ENCODE peak calls at places on chromosomes 1 and 21, in eight cellular contexts. One of them, this sample, is unnamed.

GRCh38 chr1:59107916-59108315 is 189.0 kb upstream of the FGGY start:
- DNase-seq in RWPE1: no peak
- DNase-seq in tibial artery: no peak
- DNase-seq in astrocyte: no peak
- DNase-seq in A549: no peak
- DNase-seq in HFFc6: no peak
- DNase-seq in prostate gland: no peak
- DNase-seq in AG10803: no peak
- DNase-seq in this sample: no peak

GRCh38 chr1:10615336-10615735 is 140.6 kb downstream of the PEX14 start:
- DNase-seq in RWPE1: no peak
- DNase-seq in tibial artery: no peak
- DNase-seq in astrocyte: peak
- DNase-seq in A549: no peak
- DNase-seq in HFFc6: no peak
- DNase-seq in prostate gland: no peak
- DNase-seq in AG10803: no peak
- DNase-seq in this sample: no peak

GRCh38 chr1:227788279-227789041 is 27.0 kb upstream of the PRSS38 start:
- DNase-seq in RWPE1: peak
- DNase-seq in tibial artery: peak
- DNase-seq in astrocyte: no peak
- DNase-seq in A549: no peak
- DNase-seq in HFFc6: peak
- DNase-seq in prostate gland: no peak
- DNase-seq in AG10803: no peak
- DNase-seq in this sample: peak

GRCh38 chr1:3718764-3719163 is 33.5 kb upstream of the CCDC27 start:
- DNase-seq in RWPE1: no peak
- DNase-seq in tibial artery: no peak
- DNase-seq in astrocyte: no peak
- DNase-seq in A549: no peak
- DNase-seq in HFFc6: no peak
- DNase-seq in prostate gland: no peak
- DNase-seq in AG10803: no peak
- DNase-seq in this sample: no peak

GRCh38 chr1:10932088-10932487 is 80.4 kb upstream of the TARDBP start:
- DNase-seq in RWPE1: no peak
- DNase-seq in tibial artery: no peak
- DNase-seq in astrocyte: no peak
- DNase-seq in A549: no peak
- DNase-seq in HFFc6: no peak
- DNase-seq in prostate gland: no peak
- DNase-seq in AG10803: no peak
- DNase-seq in this sample: no peak

GRCh38 chr21:33976082-33976979 is 60.7 kb upstream of the ATP5PO start:
- DNase-seq in RWPE1: peak
- DNase-seq in tibial artery: peak
- DNase-seq in astrocyte: peak
- DNase-seq in A549: peak
- DNase-seq in HFFc6: peak
- DNase-seq in prostate gland: no peak
- DNase-seq in AG10803: peak
- DNase-seq in this sample: no peak

GRCh38 chr1:111719561-111720239 is 19.5 kb downstream of the INKA2 start:
- DNase-seq in RWPE1: no peak
- DNase-seq in tibial artery: no peak
- DNase-seq in astrocyte: no peak
- DNase-seq in A549: no peak
- DNase-seq in HFFc6: no peak
- DNase-seq in prostate gland: no peak
- DNase-seq in AG10803: no peak
- DNase-seq in this sample: no peak

GRCh38 chr1:185318431-185319151 is 1.5 kb upstream of the IVNS1ABP start:
- DNase-seq in RWPE1: no peak
- DNase-seq in tibial artery: no peak
- DNase-seq in astrocyte: no peak
- DNase-seq in A549: no peak
- DNase-seq in HFFc6: no peak
- DNase-seq in prostate gland: no peak
- DNase-seq in AG10803: no peak
- DNase-seq in this sample: no peak

GRCh38 chr1:77542784-77543183 is 139.7 kb downstream of the ZZZ3 start:
- DNase-seq in RWPE1: no peak
- DNase-seq in tibial artery: no peak
- DNase-seq in astrocyte: peak
- DNase-seq in A549: no peak
- DNase-seq in HFFc6: peak
- DNase-seq in prostate gland: no peak
- DNase-seq in AG10803: peak
- DNase-seq in this sample: no peak

GRCh38 chr1:175182347-175182746 is 10.2 kb downstream of the KIAA0040 start:
- DNase-seq in RWPE1: no peak
- DNase-seq in tibial artery: no peak
- DNase-seq in astrocyte: no peak
- DNase-seq in A549: no peak
- DNase-seq in HFFc6: no peak
- DNase-seq in prostate gland: no peak
- DNase-seq in AG10803: no peak
- DNase-seq in this sample: no peak

GRCh38 chr1:243850368-243851128 is 505 bp upstream of the AKT3 start:
- DNase-seq in RWPE1: peak
- DNase-seq in tibial artery: peak
- DNase-seq in astrocyte: peak
- DNase-seq in A549: peak
- DNase-seq in HFFc6: peak
- DNase-seq in prostate gland: peak
- DNase-seq in AG10803: peak
- DNase-seq in this sample: peak

GRCh38 chr21:45228656-45229240 is 58.9 kb downstream of the POFUT2 start:
- DNase-seq in RWPE1: no peak
- DNase-seq in tibial artery: no peak
- DNase-seq in astrocyte: peak
- DNase-seq in A549: no peak
- DNase-seq in HFFc6: no peak
- DNase-seq in prostate gland: no peak
- DNase-seq in AG10803: no peak
- DNase-seq in this sample: no peak

GRCh38 chr1:243791586-243792267 is 58.3 kb downstream of the AKT3 start:
- DNase-seq in RWPE1: no peak
- DNase-seq in tibial artery: no peak
- DNase-seq in astrocyte: no peak
- DNase-seq in A549: no peak
- DNase-seq in HFFc6: no peak
- DNase-seq in prostate gland: peak
- DNase-seq in AG10803: no peak
- DNase-seq in this sample: no peak

GRCh38 chr1:59146651-59147358 is 150.1 kb upstream of the FGGY start:
- DNase-seq in RWPE1: no peak
- DNase-seq in tibial artery: peak
- DNase-seq in astrocyte: no peak
- DNase-seq in A549: peak
- DNase-seq in HFFc6: no peak
- DNase-seq in prostate gland: no peak
- DNase-seq in AG10803: peak
- DNase-seq in this sample: peak

GRCh38 chr1:205354259-205354904 is 2.3 kb downstream of the KLHDC8A start:
- DNase-seq in RWPE1: peak
- DNase-seq in tibial artery: no peak
- DNase-seq in astrocyte: no peak
- DNase-seq in A549: peak
- DNase-seq in HFFc6: peak
- DNase-seq in prostate gland: peak
- DNase-seq in AG10803: peak
- DNase-seq in this sample: peak

GRCh38 chr1:152777510-152778137 is 2.7 kb downstream of the LCE1F start:
- DNase-seq in RWPE1: no peak
- DNase-seq in tibial artery: no peak
- DNase-seq in astrocyte: no peak
- DNase-seq in A549: peak
- DNase-seq in HFFc6: peak
- DNase-seq in prostate gland: no peak
- DNase-seq in AG10803: peak
- DNase-seq in this sample: no peak

GRCh38 chr1:156895408-156895874 is 1.9 kb downstream of the PEAR1 start:
- DNase-seq in RWPE1: no peak
- DNase-seq in tibial artery: no peak
- DNase-seq in astrocyte: no peak
- DNase-seq in A549: no peak
- DNase-seq in HFFc6: peak
- DNase-seq in prostate gland: no peak
- DNase-seq in AG10803: no peak
- DNase-seq in this sample: no peak

GRCh38 chr1:53285546-53285945 is 42.3 kb downstream of the LRP8 start:
- DNase-seq in RWPE1: no peak
- DNase-seq in tibial artery: no peak
- DNase-seq in astrocyte: no peak
- DNase-seq in A549: no peak
- DNase-seq in HFFc6: no peak
- DNase-seq in prostate gland: no peak
- DNase-seq in AG10803: no peak
- DNase-seq in this sample: no peak

GRCh38 chr1:31617917-31618746 is 643 bp downstream of the HCRTR1 start:
- DNase-seq in RWPE1: peak
- DNase-seq in tibial artery: no peak
- DNase-seq in astrocyte: no peak
- DNase-seq in A549: peak
- DNase-seq in HFFc6: no peak
- DNase-seq in prostate gland: no peak
- DNase-seq in AG10803: no peak
- DNase-seq in this sample: peak
- TF ChIP-seq CTCF in RWPE1: peak
- TF ChIP-seq CTCF in tibial artery: peak
- TF ChIP-seq CTCF in astrocyte: peak
- TF ChIP-seq CTCF in A549: peak
- TF ChIP-seq CTCF in HFFc6: peak
- TF ChIP-seq CTCF in prostate gland: peak
- TF ChIP-seq CTCF in AG10803: peak
- TF ChIP-seq CTCF in this sample: peak

DNA sequence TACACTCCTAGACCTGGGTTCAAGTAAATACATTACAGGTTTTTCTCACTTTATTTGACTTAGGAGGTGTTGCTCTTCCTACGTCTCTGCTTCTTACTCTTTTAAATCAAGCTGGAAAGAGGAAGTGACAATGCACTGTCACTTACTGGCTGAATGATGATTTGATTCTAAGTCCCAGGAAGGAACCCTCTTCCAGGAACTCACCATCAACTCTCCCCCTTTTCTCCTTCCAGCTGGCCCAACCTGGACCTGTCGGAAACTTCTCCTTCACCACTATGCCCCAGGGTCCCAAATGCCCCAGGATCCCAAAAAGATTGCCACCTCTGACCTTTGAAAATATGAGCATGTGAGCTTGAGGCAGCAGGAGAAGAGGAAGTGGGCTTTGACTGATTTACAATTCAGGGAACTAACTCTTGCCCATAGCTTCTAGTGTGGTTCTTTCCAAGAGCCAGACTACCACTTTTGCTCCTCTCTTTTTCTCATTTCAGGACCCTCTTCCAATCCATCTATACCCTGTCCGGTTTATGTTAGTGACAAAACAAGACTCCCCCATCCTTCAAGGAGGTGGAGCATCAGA is 5.3 kb upstream of the ADAMTS5 start:
- DNase-seq in RWPE1: no peak
- DNase-seq in tibial artery: no peak
- DNase-seq in astrocyte: no peak
- DNase-seq in A549: no peak
- DNase-seq in HFFc6: no peak
- DNase-seq in prostate gland: no peak
- DNase-seq in AG10803: no peak
- DNase-seq in this sample: no peak
- TF ChIP-seq CTCF in RWPE1: no peak
- TF ChIP-seq CTCF in tibial artery: no peak
- TF ChIP-seq CTCF in astrocyte: no peak
- TF ChIP-seq CTCF in A549: no peak
- TF ChIP-seq CTCF in HFFc6: no peak
- TF ChIP-seq CTCF in prostate gland: no peak
- TF ChIP-seq CTCF in AG10803: no peak
- TF ChIP-seq CTCF in this sample: no peak

DNA sequence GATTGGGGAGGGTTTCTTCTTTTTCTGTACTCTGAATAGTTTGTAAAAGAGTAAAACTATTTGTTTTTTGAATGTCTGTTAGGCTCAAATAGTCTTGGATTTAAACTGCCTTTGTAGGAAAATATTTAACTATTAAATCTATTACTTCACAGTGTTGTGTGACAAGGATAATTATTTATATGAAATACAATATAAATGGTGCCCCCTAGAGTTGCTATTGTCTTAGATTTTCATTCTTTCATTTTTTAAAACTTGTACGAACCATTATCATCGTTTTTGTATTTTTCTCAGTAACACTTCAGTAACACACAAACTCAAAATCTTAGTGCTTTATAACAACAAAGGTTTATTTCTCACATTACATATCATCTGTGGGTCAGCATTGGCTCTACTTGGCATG is 37.4 kb downstream of the C1orf185 start:
- DNase-seq in RWPE1: no peak
- DNase-seq in tibial artery: no peak
- DNase-seq in astrocyte: no peak
- DNase-seq in A549: no peak
- DNase-seq in HFFc6: no peak
- DNase-seq in prostate gland: no peak
- DNase-seq in AG10803: no peak
- DNase-seq in this sample: no peak
- TF ChIP-seq CTCF in RWPE1: peak
- TF ChIP-seq CTCF in tibial artery: no peak
- TF ChIP-seq CTCF in astrocyte: no peak
- TF ChIP-seq CTCF in A549: peak
- TF ChIP-seq CTCF in HFFc6: peak
- TF ChIP-seq CTCF in prostate gland: peak
- TF ChIP-seq CTCF in AG10803: no peak
- TF ChIP-seq CTCF in this sample: no peak

GRCh38 chr1:9006956-9007615 is 19.1 kb downstream of the SLC2A7 start:
- DNase-seq in RWPE1: no peak
- DNase-seq in tibial artery: no peak
- DNase-seq in astrocyte: no peak
- DNase-seq in A549: no peak
- DNase-seq in HFFc6: no peak
- DNase-seq in prostate gland: no peak
- DNase-seq in AG10803: no peak
- DNase-seq in this sample: no peak

GRCh38 chr1:9013824-9014223 is 12.4 kb downstream of the SLC2A7 start:
- DNase-seq in RWPE1: no peak
- DNase-seq in tibial artery: no peak
- DNase-seq in astrocyte: no peak
- DNase-seq in A549: no peak
- DNase-seq in HFFc6: no peak
- DNase-seq in prostate gland: no peak
- DNase-seq in AG10803: no peak
- DNase-seq in this sample: no peak

GRCh38 chr1:9010781-9011323 is 15.4 kb downstream of the SLC2A7 start:
- DNase-seq in RWPE1: no peak
- DNase-seq in tibial artery: peak
- DNase-seq in astrocyte: no peak
- DNase-seq in A549: no peak
- DNase-seq in HFFc6: no peak
- DNase-seq in prostate gland: no peak
- DNase-seq in AG10803: no peak
- DNase-seq in this sample: no peak

GRCh38 chr1:9008236-9008635 is 18.0 kb downstream of the SLC2A7 start:
- DNase-seq in RWPE1: no peak
- DNase-seq in tibial artery: no peak
- DNase-seq in astrocyte: no peak
- DNase-seq in A549: no peak
- DNase-seq in HFFc6: no peak
- DNase-seq in prostate gland: no peak
- DNase-seq in AG10803: no peak
- DNase-seq in this sample: no peak

GRCh38 chr1:9009438-9010366 is 16.5 kb downstream of the SLC2A7 start:
- DNase-seq in RWPE1: no peak
- DNase-seq in tibial artery: no peak
- DNase-seq in astrocyte: no peak
- DNase-seq in A549: peak
- DNase-seq in HFFc6: no peak
- DNase-seq in prostate gland: no peak
- DNase-seq in AG10803: peak
- DNase-seq in this sample: peak
- TF ChIP-seq CTCF in RWPE1: no peak
- TF ChIP-seq CTCF in tibial artery: peak
- TF ChIP-seq CTCF in astrocyte: no peak
- TF ChIP-seq CTCF in A549: no peak
- TF ChIP-seq CTCF in HFFc6: peak
- TF ChIP-seq CTCF in prostate gland: peak
- TF ChIP-seq CTCF in AG10803: peak
- TF ChIP-seq CTCF in this sample: peak